ENCODE peak calls at places on chromosome 10, in seven cellular contexts. Q is OCI-LY7, X is HCT116, H is MCF 10A, K is AG10803, I is hepatocyte, D is SK-N-SH. L is an unnamed sample.
A peak's percentile ranks its signal among the peaks of the same experiment; 100 is the strongest.

GRCh38 chr10:21727452-21728168 is 193.6 kb downstream of the MLLT10 start:
- DNase-seq in D (peak; percentile 62), H (no peak), I (peak; percentile 42), Q (no peak), X (no peak), K (peak; percentile 34), L (no peak)

GRCh38 chr10:37675449-37675848 is 182.0 kb downstream of the ZNF248 start:
- DNase-seq in X (no peak), H (no peak), Q (no peak), K (no peak), I (no peak), D (no peak), L (no peak)

GRCh38 chr10:10785627-10786333 is 231.9 kb upstream of the CELF2 start:
- DNase-seq in Q (no peak), K (peak; percentile 74), D (no peak), H (peak; percentile 61), X (no peak), I (no peak), L (no peak)

GRCh38 chr10:97188234-97188847 is 2.6 kb upstream of the SLIT1 start:
- DNase-seq in H (no peak), Q (no peak), I (no peak), K (no peak), X (no peak), D (no peak), L (peak; percentile 46)

GRCh38 chr10:30917790-30918189 is 113.9 kb downstream of the ZNF438 start:
- DNase-seq in X (no peak), Q (no peak), K (no peak), D (no peak), I (no peak), H (no peak), L (no peak)

GRCh38 chr10:74558897-74559296 is 267.5 kb upstream of the KAT6B start:
- DNase-seq in Q (no peak), I (no peak), X (no peak), D (no peak), H (no peak), K (no peak), L (no peak)

GRCh38 chr10:697097-697875 is 7.8 kb upstream of the DIP2C start:
- DNase-seq in I (no peak), D (no peak), Q (no peak), K (no peak), H (no peak), X (no peak), L (no peak)

GRCh38 chr10:97676770-97677581 is 10.1 kb downstream of the AVPI1 start:
- DNase-seq in D (peak; percentile 82), Q (peak; percentile 69), I (peak; percentile 78), X (no peak), H (peak; percentile 67), K (peak; percentile 63), L (no peak)

GRCh38 chr10:96587255-96588059 is 645 bp upstream of the TM9SF3 start:
- DNase-seq in I (no peak), Q (peak; percentile 39), H (peak; percentile 88), X (peak; percentile 48), K (peak; percentile 84), D (no peak), L (no peak)

GRCh38 chr10:17009228-17009700 is 120.3 kb downstream of the CUBN start:
- DNase-seq in K (peak; percentile 87), Q (no peak), H (peak; percentile 47), I (no peak), X (no peak), D (no peak), L (no peak)

GRCh38 chr10:67438605-67439258 is 257.3 kb downstream of the CTNNA3 start:
- DNase-seq in I (peak; percentile 28), X (no peak), K (no peak), Q (no peak), H (no peak), D (no peak), L (no peak)

GRCh38 chr10:119933179-119933578 is 40.6 kb downstream of the SEC23IP start:
- DNase-seq in H (peak; percentile 14), K (no peak), X (no peak), D (peak; percentile 60), Q (peak; percentile 7), I (peak; percentile 35), L (no peak)

GRCh38 chr10:35433851-35434426 is 97.6 kb downstream of the CCNY start:
- DNase-seq in I (peak; percentile 31), K (peak; percentile 87), X (no peak), D (peak; percentile 82), H (no peak), Q (no peak), L (no peak)

GRCh38 chr10:76114556-76114955 is 683.1 kb downstream of the LRMDA start:
- DNase-seq in D (no peak), H (no peak), X (no peak), K (no peak), Q (no peak), I (no peak), L (no peak)

GRCh38 chr10:4526426-4526825 is 299.6 kb upstream of the AKR1E2 start:
- DNase-seq in H (no peak), Q (no peak), X (no peak), I (no peak), K (peak; percentile 50), D (no peak), L (no peak)

GRCh38 chr10:8079126-8079525 is 24.6 kb downstream of the GATA3 start:
- DNase-seq in I (no peak), X (no peak), Q (no peak), D (no peak), H (no peak), K (no peak), L (no peak)

GRCh38 chr10:45515630-45516029 is 141.6 kb downstream of the ALOX5 start:
- DNase-seq in I (no peak), Q (no peak), H (no peak), D (no peak), X (no peak), K (no peak), L (no peak)

GRCh38 chr10:99598781-99599481 is 21.3 kb downstream of the SLC25A28 start:
- DNase-seq in X (no peak), K (no peak), H (no peak), Q (no peak), I (no peak), D (no peak), L (no peak)

GRCh38 chr10:80075781-80076180 is 2.7 kb upstream of the TMEM254 start:
- DNase-seq in H (no peak), K (peak; percentile 8), D (no peak), X (no peak), I (no peak), Q (no peak), L (no peak)

GRCh38 chr10:93917814-93918213 is 24.0 kb downstream of the SLC35G1 start:
- DNase-seq in X (no peak), D (no peak), K (no peak), H (no peak), Q (no peak), I (no peak), L (no peak)

GRCh38 chr10:93915603-93916002 is 21.8 kb downstream of the SLC35G1 start:
- DNase-seq in K (no peak), D (no peak), Q (no peak), H (no peak), X (no peak), I (no peak), L (no peak)

GRCh38 chr10:93913706-93914105 is 19.9 kb downstream of the SLC35G1 start:
- DNase-seq in Q (no peak), I (no peak), H (no peak), D (no peak), X (no peak), K (no peak), L (no peak)

GRCh38 chr10:93917064-93917391 is 23.2 kb downstream of the SLC35G1 start:
- DNase-seq in D (no peak), I (peak; percentile 21), Q (no peak), K (no peak), X (no peak), H (no peak), L (no peak)

GRCh38 chr10:93916257-93917063 is 22.7 kb downstream of the SLC35G1 start:
- DNase-seq in H (peak; percentile 43), I (peak; percentile 56), X (peak; percentile 22), D (peak; percentile 34), Q (peak; percentile 11), K (peak; percentile 41), L (no peak)
- TF ChIP-seq CTCF in H (peak; percentile 46), I (peak; percentile 78), X (peak; percentile 60), D (peak; percentile 81), Q (peak; percentile 77), K (peak; percentile 75), L (peak; percentile 58)

GRCh38 chr10:69758310-69758728 is 43.4 kb upstream of the COL13A1 start:
- DNase-seq in H (no peak), D (no peak), X (no peak), K (no peak), Q (no peak), I (no peak), L (no peak)
- TF ChIP-seq CTCF in H (no peak), D (no peak), X (no peak), K (no peak), Q (no peak), I (no peak), L (no peak)

GRCh38 chr10:132908621-132909295 is 33.6 kb downstream of the CFAP46 start:
- DNase-seq in Q (no peak), H (no peak), I (no peak), X (no peak), K (no peak), D (no peak), L (no peak)
- TF ChIP-seq CTCF in Q (no peak), H (no peak), I (no peak), X (no peak), K (no peak), D (no peak), L (no peak)

DNA sequence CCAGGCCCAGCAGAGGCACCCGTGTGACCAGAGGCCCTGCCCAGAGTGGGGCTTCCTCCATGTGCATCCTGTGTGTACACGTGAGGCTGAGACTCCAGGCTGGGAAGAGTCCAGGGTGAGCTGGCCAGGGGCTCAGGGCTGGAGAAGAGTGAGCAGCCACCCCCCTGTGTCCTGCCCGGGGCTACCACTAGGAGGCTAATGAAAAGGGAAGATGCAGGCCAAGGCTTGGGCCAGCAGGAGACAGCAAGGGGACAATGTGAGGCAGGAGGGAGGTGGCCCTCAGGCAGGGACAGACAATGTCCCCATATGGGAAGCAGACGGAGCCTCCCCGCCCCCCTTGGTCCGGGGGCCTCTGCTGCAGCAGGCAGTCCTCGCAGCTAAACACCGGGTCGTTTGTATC is 102.0 kb downstream of the HIF1AN start:
- DNase-seq in D (peak; percentile 87), K (no peak), I (peak; percentile 20), X (peak; percentile 56), H (peak; percentile 9), Q (no peak), L (no peak)
- TF ChIP-seq CTCF in D (peak; percentile 42), K (peak; percentile 36), I (peak; percentile 19), X (peak; percentile 98), H (peak; percentile 26), Q (peak; percentile 46), L (no peak)